ENCODE peak calls at places on chromosomes 16 and 17, in eight cellular contexts. M is NCI-H1930; T is activated T-cell treated with anti-CD3 and anti-CD28 coated beads, Interleukin-2, amount 50 U/mL, for 72 hours; U is activated T-helper 9 cell treated with anti-CD3 and anti-CD28 coated beads, Interleukin-2, amount 50 U/mL, for 16 hours; C is central memory CD4-positive, alpha-beta T cell; W is stimulated activated CD4-positive, alpha-beta T cell treated with anti-CD3 and anti-CD28 coated beads, TNF-alpha, amount 100 ng/mL, for 4 hours; L is NCI-H1417; H is naive thymus-derived CD8-positive, alpha-beta T cell. J is an unnamed sample.

GRCh38 chr17:33200587-33200986 is 92.5 kb downstream of the ASIC2 start:
- DNase-seq in M (no peak), W (no peak), L (no peak), H (no peak), T (no peak), U (no peak), C (no peak), J (peak)

GRCh38 chr16:24689128-24689527 is 40.3 kb upstream of the TNRC6A start:
- DNase-seq in T (no peak), H (no peak), W (no peak), C (no peak), U (no peak), L (peak), M (no peak), J (peak)

GRCh38 chr17:66805567-66805966 is 29.4 kb upstream of the CACNG5 start:
- DNase-seq in U (no peak), W (no peak), L (no peak), T (no peak), M (no peak), C (no peak), H (no peak), J (no peak)

GRCh38 chr16:29745853-29746345 is at the start of gene C16orf54:
- DNase-seq in U (peak), L (no peak), H (peak), C (peak), W (peak), T (peak), M (no peak), J (no peak)

GRCh38 chr16:29825145-29826044 is 5.1 kb downstream of the MVP start:
- DNase-seq in W (no peak), U (no peak), C (peak), M (no peak), T (peak), L (no peak), H (no peak), J (peak)

GRCh38 chr17:74601944-74602572 is 10.0 kb upstream of the CD300LD start:
- DNase-seq in H (no peak), L (peak), C (no peak), T (peak), M (no peak), U (no peak), W (no peak), J (peak)

GRCh38 chr17:37450090-37450489 is 39.6 kb upstream of the DUSP14 start:
- DNase-seq in M (no peak), L (no peak), H (no peak), T (no peak), U (no peak), W (no peak), C (no peak), J (no peak)

GRCh38 chr17:14337596-14338079 is 36.8 kb downstream of the HS3ST3B1 start:
- DNase-seq in T (peak), U (peak), C (no peak), L (no peak), W (no peak), H (no peak), M (no peak), J (no peak)

GRCh38 chr17:43917348-43918025 is 10.2 kb upstream of the MPP2 start:
- DNase-seq in M (no peak), L (no peak), U (peak), W (no peak), C (peak), H (peak), T (peak), J (peak)

GRCh38 chr17:5638596-5638995 is 54.3 kb upstream of the NLRP1 start:
- DNase-seq in U (no peak), H (no peak), W (no peak), C (no peak), M (no peak), T (no peak), L (no peak), J (no peak)

GRCh38 chr17:3636154-3636907 is at the start of the genes CTNS and SHPK:
- DNase-seq in L (peak), W (peak), T (peak), H (peak), C (peak), M (peak), U (peak), J (peak)

GRCh38 chr16:86370036-86370435 is 140.3 kb upstream of the FOXF1 start:
- DNase-seq in M (no peak), U (no peak), H (no peak), C (no peak), L (no peak), W (no peak), T (no peak), J (no peak)

GRCh38 chr16:54673353-54673752 is 257.3 kb upstream of the IRX5 start:
- DNase-seq in U (no peak), H (no peak), L (no peak), T (no peak), C (no peak), W (no peak), M (no peak), J (no peak)

GRCh38 chr16:47342055-47342454 is 118.8 kb downstream of the ITFG1 start:
- DNase-seq in T (no peak), U (no peak), L (no peak), C (no peak), W (no peak), M (no peak), H (no peak), J (peak)